ENCODE peak calls at places on chromosome 3, in five cellular contexts. O is endodermal cell, P is tibial artery, X is neural progenitor cell, Z is psoas muscle. I is an unnamed sample.

GRCh38 chr3:140736863-140737460 is 59.1 kb downstream of the TRIM42 start:
- DNase-seq in O (peak; percentile 90), P (no peak), X (peak; percentile 69), Z (peak; percentile 71), I (no peak)

GRCh38 chr3:127152676-127153505 is 40.0 kb upstream of the PRR23E start:
- DNase-seq in O (peak; percentile 28), P (peak; percentile 59), X (no peak), Z (no peak), I (no peak)

GRCh38 chr3:42116466-42116865 is 25.3 kb downstream of the TRAK1 start:
- DNase-seq in O (no peak), P (peak; percentile 7), X (no peak), Z (no peak), I (no peak)

GRCh38 chr3:18446067-18446793 is 21.1 kb upstream of the SATB1 start:
- DNase-seq in O (no peak), P (no peak), X (peak; percentile 14), Z (no peak), I (no peak)

GRCh38 chr3:169458323-169458722 is 205.2 kb downstream of the MECOM start:
- DNase-seq in O (no peak), P (no peak), X (no peak), Z (no peak), I (no peak)

GRCh38 chr3:143421556-143421955 is 302.0 kb downstream of the CHST2 start:
- DNase-seq in O (no peak), P (no peak), X (no peak), Z (no peak), I (no peak)

GRCh38 chr3:99789322-99789721 is 28.3 kb upstream of the CMSS1 start:
- DNase-seq in O (peak; percentile 55), P (no peak), X (peak; percentile 57), Z (no peak), I (no peak)

GRCh38 chr3:133986302-133986701 is 43.4 kb downstream of the SLCO2A1 start:
- DNase-seq in O (no peak), P (peak; percentile 46), X (no peak), Z (no peak), I (no peak)

GRCh38 chr3:190666801-190667200 is 152.9 kb downstream of the IL1RAP start:
- DNase-seq in O (no peak), P (no peak), X (no peak), Z (no peak), I (no peak)

GRCh38 chr3:7469866-7470265 is 609.0 kb downstream of the GRM7 start:
- DNase-seq in O (no peak), P (no peak), X (no peak), Z (no peak), I (no peak)

GRCh38 chr3:27666277-27666676 is 55.8 kb downstream of the EOMES start:
- DNase-seq in O (peak; percentile 71), P (no peak), X (peak; percentile 35), Z (no peak), I (no peak)

GRCh38 chr3:60652829-60653228 is 598.4 kb downstream of the FHIT start:
- DNase-seq in O (no peak), P (no peak), X (no peak), Z (no peak), I (no peak)

GRCh38 chr3:12229896-12230295 is 59.0 kb upstream of the PPARG start:
- DNase-seq in O (no peak), P (no peak), X (no peak), Z (no peak), I (no peak)

GRCh38 chr3:33865133-33865532 is 66.7 kb downstream of the PDCD6IP start:
- DNase-seq in O (no peak), P (no peak), X (no peak), Z (no peak), I (no peak)

GRCh38 chr3:78659386-78659987 is 1108.3 kb downstream of the ROBO1 start:
- DNase-seq in O (no peak), P (no peak), X (peak; percentile 53), Z (no peak), I (no peak)

GRCh38 chr3:133527306-133527705 is 46.2 kb upstream of the CDV3 start:
- DNase-seq in O (no peak), P (no peak), X (no peak), Z (no peak), I (no peak)

GRCh38 chr3:18443670-18444596 is 18.8 kb upstream of the SATB1 start:
- DNase-seq in O (peak; percentile 85), P (peak; percentile 67), X (peak; percentile 64), Z (peak; percentile 50), I (no peak)

GRCh38 chr3:188683032-188683491 is 488.7 kb upstream of the TPRG1 start:
- DNase-seq in O (no peak), P (peak; percentile 68), X (no peak), Z (peak; percentile 66), I (peak; percentile 43)

GRCh38 chr3:188685789-188686188 is 486.0 kb upstream of the TPRG1 start:
- DNase-seq in O (no peak), P (no peak), X (no peak), Z (no peak), I (no peak)

GRCh38 chr3:188689101-188689574 is 482.6 kb upstream of the TPRG1 start:
- DNase-seq in O (peak; percentile 50), P (peak; percentile 70), X (no peak), Z (no peak), I (no peak)

GRCh38 chr3:188687389-188687788 is 484.4 kb upstream of the TPRG1 start:
- DNase-seq in O (peak; percentile 70), P (no peak), X (peak; percentile 29), Z (no peak), I (no peak)

DNA sequence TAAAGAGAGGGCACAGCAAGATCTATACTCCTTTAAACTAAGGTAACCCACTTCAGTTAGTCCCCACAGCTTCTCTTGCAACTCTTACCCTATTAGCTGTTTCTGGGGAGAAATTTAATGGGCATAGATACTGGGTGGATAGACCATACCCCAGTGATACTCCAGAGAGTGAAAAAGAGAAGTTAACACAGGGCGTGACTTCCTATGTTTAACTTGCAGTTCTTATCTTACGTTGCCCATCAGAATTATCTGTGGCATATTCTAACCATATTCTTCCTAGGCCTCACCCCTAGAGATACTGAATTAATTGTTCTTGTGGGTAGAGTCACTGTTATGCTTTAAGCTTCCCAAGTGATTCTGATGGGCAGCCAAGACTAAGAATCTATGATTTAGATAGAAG is 485.5 kb upstream of the TPRG1 start:
- DNase-seq in O (no peak), P (no peak), X (no peak), Z (no peak), I (no peak)
- H3K4me1 ChIP-seq in O (no peaks in the 10 kb centered on the region), P (peaks cover 56% of the 10 kb centered on the region), X (no peaks in the 10 kb centered on the region), Z (peaks cover 49% of the 10 kb centered on the region), I (no peaks in the 10 kb centered on the region)

GRCh38 chr3:124841517-124841916 is 45.6 kb downstream of the ITGB5 start:
- DNase-seq in O (no peak), P (no peak), X (no peak), Z (no peak), I (no peak)
- H3K4me1 ChIP-seq in O (peaks cover 21% of the 10 kb centered on the region), P (peaks cover 60% of the 10 kb centered on the region), X (peaks cover 14% of the 10 kb centered on the region), Z (peaks cover 47% of the 10 kb centered on the region), I (peaks cover 41% of the 10 kb centered on the region)

DNA sequence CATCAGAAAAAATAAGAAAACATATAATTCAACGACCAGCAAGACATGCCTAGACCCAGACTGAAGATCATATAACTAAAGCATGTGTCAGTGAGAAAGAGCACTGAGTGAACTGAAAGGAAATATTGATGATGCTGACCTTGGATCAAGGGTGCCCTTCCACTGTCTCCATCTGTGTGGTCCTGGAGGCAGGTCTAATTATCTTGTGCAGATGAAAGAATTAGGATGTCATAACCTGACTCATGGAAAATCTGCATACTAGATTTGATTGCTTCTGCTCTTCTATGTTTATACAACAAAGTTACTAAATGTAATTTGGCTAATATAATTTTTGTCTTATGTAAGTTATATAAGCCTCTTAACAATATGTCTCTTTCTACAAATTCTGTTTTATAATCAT is 264.6 kb upstream of the TGFBR2 start:
- DNase-seq in O (no peak), P (no peak), X (no peak), Z (no peak), I (no peak)
- H3K4me1 ChIP-seq in O (no peaks in the 10 kb centered on the region), P (peaks cover 8% of the 10 kb centered on the region), X (peaks cover 2% of the 10 kb centered on the region), Z (peaks cover 17% of the 10 kb centered on the region), I (peaks cover 21% of the 10 kb centered on the region)

DNA sequence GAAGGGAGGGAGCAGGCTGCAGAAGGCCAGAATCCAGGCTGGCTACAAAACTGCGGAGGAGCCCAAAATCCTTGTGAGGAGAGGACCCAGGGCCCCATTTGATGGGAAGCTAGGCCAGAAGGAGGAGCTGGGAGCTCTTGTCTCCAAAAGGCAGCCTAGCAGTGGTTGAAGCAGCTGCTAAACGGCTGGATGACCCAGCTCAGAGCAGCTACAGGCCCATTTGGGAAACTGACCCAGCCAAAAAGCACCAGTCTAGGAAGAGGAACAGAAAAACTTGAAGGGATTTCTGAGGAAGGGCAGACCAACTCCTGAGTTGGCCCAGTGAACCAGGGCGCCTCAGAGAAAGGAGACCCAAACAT is 1.1 kb upstream of the RAB43 start:
- DNase-seq in O (no peak), P (no peak), X (no peak), Z (no peak), I (no peak)
- H3K4me1 ChIP-seq in O (peaks cover 24% of the 10 kb centered on the region), P (peaks cover 18% of the 10 kb centered on the region), X (peaks cover 19% of the 10 kb centered on the region), Z (peaks cover 10% of the 10 kb centered on the region), I (peaks cover 20% of the 10 kb centered on the region)

DNA sequence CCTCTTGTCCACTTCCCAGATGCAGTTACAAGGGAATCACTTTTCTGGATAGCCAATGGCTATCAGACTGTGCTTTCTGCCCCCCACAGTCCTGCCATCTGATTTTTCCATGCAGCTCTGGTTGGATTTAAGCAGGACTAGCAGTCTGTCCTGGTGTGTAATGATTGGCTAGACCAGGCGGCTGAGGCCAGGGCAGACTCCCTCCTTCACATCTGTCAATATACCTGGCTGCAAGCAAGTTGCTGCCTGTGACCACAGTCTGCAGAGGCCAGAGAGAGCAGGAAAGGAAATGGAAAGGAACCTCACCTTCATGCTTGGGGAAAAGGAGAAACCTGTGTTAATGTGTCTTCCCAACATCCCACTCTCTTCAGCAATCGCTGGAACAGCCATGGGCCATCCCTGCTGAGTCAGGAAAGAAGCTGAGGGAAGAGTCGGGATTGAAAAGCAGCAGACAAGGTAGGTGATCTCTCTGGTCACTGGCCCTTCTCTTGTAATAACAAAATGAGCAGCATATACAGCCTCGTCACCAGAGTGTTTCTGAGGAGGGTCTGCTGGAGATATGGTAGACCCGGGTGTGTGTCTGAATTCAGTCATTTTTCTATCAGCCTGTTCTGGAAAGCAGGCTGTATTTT is 126.7 kb upstream of the PHLDB2 start:
- DNase-seq in O (peak; percentile 64), P (no peak), X (no peak), Z (no peak), I (no peak)
- H3K4me1 ChIP-seq in O (peaks cover 15% of the 10 kb centered on the region), P (peaks cover 13% of the 10 kb centered on the region), X (no peaks in the 10 kb centered on the region), Z (no peaks in the 10 kb centered on the region), I (peaks cover 6% of the 10 kb centered on the region)

DNA sequence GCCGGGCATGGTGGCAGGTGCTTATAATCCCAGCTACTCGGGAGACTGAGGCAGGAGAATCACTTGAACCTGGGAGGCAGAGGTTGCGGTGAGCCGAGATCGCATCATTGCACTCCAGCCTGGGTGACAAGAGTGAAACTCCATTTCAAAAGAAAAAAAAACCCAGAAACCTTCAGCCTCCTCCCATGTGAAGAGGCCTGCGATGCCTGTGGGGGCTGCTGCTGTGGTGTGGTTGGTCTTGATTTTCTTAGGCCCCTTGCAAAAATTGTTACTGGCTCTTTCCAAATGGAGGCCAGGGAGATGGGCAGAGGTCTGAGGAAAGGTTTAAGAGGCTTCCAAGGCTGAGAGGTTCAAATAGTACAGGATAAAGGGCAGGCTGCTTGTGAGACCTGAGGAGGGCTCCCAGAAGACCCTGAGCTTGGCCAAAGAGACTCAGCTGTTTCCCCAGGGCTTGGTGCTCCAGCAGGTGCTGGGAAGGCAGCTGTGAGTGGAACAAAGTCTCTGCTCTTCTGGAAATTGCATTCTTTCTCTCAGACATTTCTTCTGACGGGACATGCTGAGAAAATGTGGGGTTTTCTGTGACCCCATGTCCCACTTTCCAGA is 18.4 kb downstream of the GCSAM start:
- DNase-seq in O (no peak), P (no peak), X (no peak), Z (no peak), I (no peak)
- H3K4me1 ChIP-seq in O (peaks cover 5% of the 10 kb centered on the region), P (no peaks in the 10 kb centered on the region), X (peaks cover 32% of the 10 kb centered on the region), Z (no peaks in the 10 kb centered on the region), I (no peaks in the 10 kb centered on the region)

GRCh38 chr3:47298439-47298838 is 15.7 kb downstream of the KLHL18 start:
- DNase-seq in O (no peak), P (no peak), X (no peak), Z (no peak), I (no peak)
- H3K4me1 ChIP-seq in O (peaks cover 5% of the 10 kb centered on the region), P (no peaks in the 10 kb centered on the region), X (peaks cover 4% of the 10 kb centered on the region), Z (peaks cover 18% of the 10 kb centered on the region), I (no peaks in the 10 kb centered on the region)

I was measured in Panc1.